ENCODE peak calls at places on chromosome 10, in eight cellular contexts. One of them, this sample, is unnamed.

GRCh38 chr10:100186253-100186780 is 488 bp upstream of the ERLIN1 start:
- DNase-seq in iris pigment epithelial cell: peak
- DNase-seq in anterior cingulate cortex: no peak
- DNase-seq in Daoy: peak
- DNase-seq in NCI-H1105 treated with DMSO at 0.1 percent for 48 hours: peak
- DNase-seq in fibroblast of the aortic adventitia: peak
- DNase-seq in GM23248: peak
- DNase-seq in SHP77: no peak
- DNase-seq in this sample: peak

GRCh38 chr10:13960603-13961002 is 370.1 kb downstream of the FRMD4A start:
- DNase-seq in iris pigment epithelial cell: no peak
- DNase-seq in anterior cingulate cortex: no peak
- DNase-seq in Daoy: peak
- DNase-seq in NCI-H1105 treated with DMSO at 0.1 percent for 48 hours: no peak
- DNase-seq in fibroblast of the aortic adventitia: no peak
- DNase-seq in GM23248: peak
- DNase-seq in SHP77: no peak
- DNase-seq in this sample: peak

GRCh38 chr10:118572286-118573041 is 23.0 kb downstream of the PRLHR start:
- DNase-seq in iris pigment epithelial cell: no peak
- DNase-seq in anterior cingulate cortex: no peak
- DNase-seq in Daoy: no peak
- DNase-seq in NCI-H1105 treated with DMSO at 0.1 percent for 48 hours: no peak
- DNase-seq in fibroblast of the aortic adventitia: peak
- DNase-seq in GM23248: no peak
- DNase-seq in SHP77: no peak
- DNase-seq in this sample: no peak

GRCh38 chr10:99660662-99661369 is 1.5 kb downstream of the ENTPD7 start:
- DNase-seq in iris pigment epithelial cell: peak
- DNase-seq in anterior cingulate cortex: no peak
- DNase-seq in Daoy: no peak
- DNase-seq in NCI-H1105 treated with DMSO at 0.1 percent for 48 hours: no peak
- DNase-seq in fibroblast of the aortic adventitia: peak
- DNase-seq in GM23248: no peak
- DNase-seq in SHP77: no peak
- DNase-seq in this sample: no peak

GRCh38 chr10:101560293-101561067 is 27.6 kb downstream of the POLL start:
- DNase-seq in iris pigment epithelial cell: no peak
- DNase-seq in anterior cingulate cortex: no peak
- DNase-seq in Daoy: no peak
- DNase-seq in NCI-H1105 treated with DMSO at 0.1 percent for 48 hours: peak
- DNase-seq in fibroblast of the aortic adventitia: no peak
- DNase-seq in GM23248: no peak
- DNase-seq in SHP77: no peak
- DNase-seq in this sample: peak

GRCh38 chr10:5811387-5811821 is 1.8 kb downstream of the GDI2 start:
- DNase-seq in iris pigment epithelial cell: peak
- DNase-seq in anterior cingulate cortex: no peak
- DNase-seq in Daoy: peak
- DNase-seq in NCI-H1105 treated with DMSO at 0.1 percent for 48 hours: peak
- DNase-seq in fibroblast of the aortic adventitia: peak
- DNase-seq in GM23248: peak
- DNase-seq in SHP77: no peak
- DNase-seq in this sample: no peak

GRCh38 chr10:14184841-14185500 is 145.8 kb downstream of the FRMD4A start:
- DNase-seq in iris pigment epithelial cell: peak
- DNase-seq in anterior cingulate cortex: no peak
- DNase-seq in Daoy: peak
- DNase-seq in NCI-H1105 treated with DMSO at 0.1 percent for 48 hours: no peak
- DNase-seq in fibroblast of the aortic adventitia: no peak
- DNase-seq in GM23248: no peak
- DNase-seq in SHP77: no peak
- DNase-seq in this sample: no peak

GRCh38 chr10:123798856-123799255 is 92.8 kb downstream of the CPXM2 start:
- DNase-seq in iris pigment epithelial cell: no peak
- DNase-seq in anterior cingulate cortex: no peak
- DNase-seq in Daoy: no peak
- DNase-seq in NCI-H1105 treated with DMSO at 0.1 percent for 48 hours: no peak
- DNase-seq in fibroblast of the aortic adventitia: no peak
- DNase-seq in GM23248: no peak
- DNase-seq in SHP77: no peak
- DNase-seq in this sample: no peak

GRCh38 chr10:133123746-133124356 is 36.1 kb downstream of the ADGRA1 start:
- DNase-seq in iris pigment epithelial cell: no peak
- DNase-seq in anterior cingulate cortex: no peak
- DNase-seq in Daoy: no peak
- DNase-seq in NCI-H1105 treated with DMSO at 0.1 percent for 48 hours: no peak
- DNase-seq in fibroblast of the aortic adventitia: no peak
- DNase-seq in GM23248: no peak
- DNase-seq in SHP77: no peak
- DNase-seq in this sample: no peak

GRCh38 chr10:89184638-89185037 is 22.5 kb downstream of the CH25H start:
- DNase-seq in iris pigment epithelial cell: no peak
- DNase-seq in anterior cingulate cortex: no peak
- DNase-seq in Daoy: no peak
- DNase-seq in NCI-H1105 treated with DMSO at 0.1 percent for 48 hours: no peak
- DNase-seq in fibroblast of the aortic adventitia: no peak
- DNase-seq in GM23248: no peak
- DNase-seq in SHP77: no peak
- DNase-seq in this sample: no peak

GRCh38 chr10:79095316-79095715 is 26.6 kb downstream of the ZMIZ1 start:
- DNase-seq in iris pigment epithelial cell: no peak
- DNase-seq in anterior cingulate cortex: no peak
- DNase-seq in Daoy: no peak
- DNase-seq in NCI-H1105 treated with DMSO at 0.1 percent for 48 hours: no peak
- DNase-seq in fibroblast of the aortic adventitia: no peak
- DNase-seq in GM23248: no peak
- DNase-seq in SHP77: no peak
- DNase-seq in this sample: no peak

GRCh38 chr10:91700788-91701444 is 68.0 kb upstream of the PPP1R3C start:
- DNase-seq in iris pigment epithelial cell: peak
- DNase-seq in anterior cingulate cortex: no peak
- DNase-seq in Daoy: no peak
- DNase-seq in NCI-H1105 treated with DMSO at 0.1 percent for 48 hours: no peak
- DNase-seq in fibroblast of the aortic adventitia: peak
- DNase-seq in GM23248: peak
- DNase-seq in SHP77: no peak
- DNase-seq in this sample: no peak

GRCh38 chr10:90849956-90850749 is 7.7 kb downstream of the HTR7 start:
- DNase-seq in iris pigment epithelial cell: peak
- DNase-seq in anterior cingulate cortex: no peak
- DNase-seq in Daoy: no peak
- DNase-seq in NCI-H1105 treated with DMSO at 0.1 percent for 48 hours: no peak
- DNase-seq in fibroblast of the aortic adventitia: peak
- DNase-seq in GM23248: peak
- DNase-seq in SHP77: no peak
- DNase-seq in this sample: no peak

GRCh38 chr10:3898821-3899220 is 113.8 kb upstream of the KLF6 start:
- DNase-seq in iris pigment epithelial cell: no peak
- DNase-seq in anterior cingulate cortex: no peak
- DNase-seq in Daoy: no peak
- DNase-seq in NCI-H1105 treated with DMSO at 0.1 percent for 48 hours: peak
- DNase-seq in fibroblast of the aortic adventitia: no peak
- DNase-seq in GM23248: no peak
- DNase-seq in SHP77: no peak
- DNase-seq in this sample: no peak

GRCh38 chr10:58335306-58336005 is 650 bp downstream of the UBE2D1 start:
- DNase-seq in iris pigment epithelial cell: peak
- DNase-seq in anterior cingulate cortex: no peak
- DNase-seq in Daoy: peak
- DNase-seq in NCI-H1105 treated with DMSO at 0.1 percent for 48 hours: peak
- DNase-seq in fibroblast of the aortic adventitia: peak
- DNase-seq in GM23248: peak
- DNase-seq in SHP77: no peak
- DNase-seq in this sample: peak

GRCh38 chr10:111233439-111233838 is 156.6 kb downstream of the ADRA2A start:
- DNase-seq in iris pigment epithelial cell: no peak
- DNase-seq in anterior cingulate cortex: no peak
- DNase-seq in Daoy: no peak
- DNase-seq in NCI-H1105 treated with DMSO at 0.1 percent for 48 hours: no peak
- DNase-seq in fibroblast of the aortic adventitia: no peak
- DNase-seq in GM23248: peak
- DNase-seq in SHP77: no peak
- DNase-seq in this sample: no peak

GRCh38 chr10:122514045-122514840 is 46.3 kb upstream of the DMBT1 start:
- DNase-seq in iris pigment epithelial cell: no peak
- DNase-seq in anterior cingulate cortex: no peak
- DNase-seq in Daoy: no peak
- DNase-seq in NCI-H1105 treated with DMSO at 0.1 percent for 48 hours: no peak
- DNase-seq in fibroblast of the aortic adventitia: peak
- DNase-seq in GM23248: peak
- DNase-seq in SHP77: no peak
- DNase-seq in this sample: no peak

GRCh38 chr10:114026189-114027040 is 17.3 kb upstream of the ADRB1 start:
- DNase-seq in iris pigment epithelial cell: peak
- DNase-seq in anterior cingulate cortex: no peak
- DNase-seq in Daoy: peak
- DNase-seq in NCI-H1105 treated with DMSO at 0.1 percent for 48 hours: no peak
- DNase-seq in fibroblast of the aortic adventitia: peak
- DNase-seq in GM23248: peak
- DNase-seq in SHP77: no peak
- DNase-seq in this sample: no peak

GRCh38 chr10:113709221-113709838 is 29.6 kb downstream of the CASP7 start:
- DNase-seq in iris pigment epithelial cell: peak
- DNase-seq in anterior cingulate cortex: no peak
- DNase-seq in Daoy: peak
- DNase-seq in NCI-H1105 treated with DMSO at 0.1 percent for 48 hours: peak
- DNase-seq in fibroblast of the aortic adventitia: peak
- DNase-seq in GM23248: peak
- DNase-seq in SHP77: no peak
- DNase-seq in this sample: no peak

GRCh38 chr10:8233049-8233448 is 178.6 kb downstream of the GATA3 start:
- DNase-seq in iris pigment epithelial cell: no peak
- DNase-seq in anterior cingulate cortex: no peak
- DNase-seq in Daoy: no peak
- DNase-seq in NCI-H1105 treated with DMSO at 0.1 percent for 48 hours: peak
- DNase-seq in fibroblast of the aortic adventitia: no peak
- DNase-seq in GM23248: no peak
- DNase-seq in SHP77: no peak
- DNase-seq in this sample: no peak

GRCh38 chr10:114767101-114767588 is 54.4 kb upstream of the FHIP2A start:
- DNase-seq in iris pigment epithelial cell: peak
- DNase-seq in anterior cingulate cortex: no peak
- DNase-seq in Daoy: peak
- DNase-seq in NCI-H1105 treated with DMSO at 0.1 percent for 48 hours: peak
- DNase-seq in fibroblast of the aortic adventitia: peak
- DNase-seq in GM23248: peak
- DNase-seq in SHP77: no peak
- DNase-seq in this sample: no peak

GRCh38 chr10:28679941-28680752 is 2.8 kb downstream of the BAMBI start:
- DNase-seq in iris pigment epithelial cell: peak
- DNase-seq in anterior cingulate cortex: no peak
- DNase-seq in Daoy: peak
- DNase-seq in NCI-H1105 treated with DMSO at 0.1 percent for 48 hours: no peak
- DNase-seq in fibroblast of the aortic adventitia: peak
- DNase-seq in GM23248: no peak
- DNase-seq in SHP77: no peak
- DNase-seq in this sample: peak

GRCh38 chr10:16991011-16991410 is 138.6 kb downstream of the CUBN start:
- DNase-seq in iris pigment epithelial cell: no peak
- DNase-seq in anterior cingulate cortex: no peak
- DNase-seq in Daoy: no peak
- DNase-seq in NCI-H1105 treated with DMSO at 0.1 percent for 48 hours: no peak
- DNase-seq in fibroblast of the aortic adventitia: no peak
- DNase-seq in GM23248: no peak
- DNase-seq in SHP77: no peak
- DNase-seq in this sample: no peak

GRCh38 chr10:79102056-79102874 is 33.5 kb downstream of the ZMIZ1 start:
- DNase-seq in iris pigment epithelial cell: peak
- DNase-seq in anterior cingulate cortex: peak
- DNase-seq in Daoy: peak
- DNase-seq in NCI-H1105 treated with DMSO at 0.1 percent for 48 hours: no peak
- DNase-seq in fibroblast of the aortic adventitia: peak
- DNase-seq in GM23248: peak
- DNase-seq in SHP77: no peak
- DNase-seq in this sample: peak

GRCh38 chr10:29681700-29682444 is 47.1 kb upstream of the SVIL start:
- DNase-seq in iris pigment epithelial cell: no peak
- DNase-seq in anterior cingulate cortex: no peak
- DNase-seq in Daoy: no peak
- DNase-seq in NCI-H1105 treated with DMSO at 0.1 percent for 48 hours: no peak
- DNase-seq in fibroblast of the aortic adventitia: no peak
- DNase-seq in GM23248: no peak
- DNase-seq in SHP77: no peak
- DNase-seq in this sample: no peak

GRCh38 chr10:129707406-129708388 is 240.7 kb downstream of the MGMT start:
- DNase-seq in iris pigment epithelial cell: peak
- DNase-seq in anterior cingulate cortex: no peak
- DNase-seq in Daoy: peak
- DNase-seq in NCI-H1105 treated with DMSO at 0.1 percent for 48 hours: peak
- DNase-seq in fibroblast of the aortic adventitia: peak
- DNase-seq in GM23248: no peak
- DNase-seq in SHP77: no peak
- DNase-seq in this sample: no peak

GRCh38 chr10:68171539-68172080 is 60.3 kb downstream of the ATOH7 start:
- DNase-seq in iris pigment epithelial cell: no peak
- DNase-seq in anterior cingulate cortex: no peak
- DNase-seq in Daoy: no peak
- DNase-seq in NCI-H1105 treated with DMSO at 0.1 percent for 48 hours: no peak
- DNase-seq in fibroblast of the aortic adventitia: no peak
- DNase-seq in GM23248: no peak
- DNase-seq in SHP77: no peak
- DNase-seq in this sample: peak

GRCh38 chr10:74244097-74244685 is 93.2 kb downstream of the ADK start:
- DNase-seq in iris pigment epithelial cell: peak
- DNase-seq in anterior cingulate cortex: no peak
- DNase-seq in Daoy: peak
- DNase-seq in NCI-H1105 treated with DMSO at 0.1 percent for 48 hours: peak
- DNase-seq in fibroblast of the aortic adventitia: peak
- DNase-seq in GM23248: peak
- DNase-seq in SHP77: no peak
- DNase-seq in this sample: peak

GRCh38 chr10:3295501-3296005 is 123.0 kb upstream of the PITRM1 start:
- DNase-seq in iris pigment epithelial cell: no peak
- DNase-seq in anterior cingulate cortex: no peak
- DNase-seq in Daoy: no peak
- DNase-seq in NCI-H1105 treated with DMSO at 0.1 percent for 48 hours: no peak
- DNase-seq in fibroblast of the aortic adventitia: no peak
- DNase-seq in GM23248: no peak
- DNase-seq in SHP77: no peak
- DNase-seq in this sample: no peak